ENCODE peak calls at places on chromosome 19, in seven cellular contexts. S is K562, L is HepG2, N is GM12878, W is HCT116, V is H1, G is SK-N-SH. I is an unnamed sample.

GRCh38 chr19:15467734-15468214 is 3.4 kb upstream of the RASAL3 start:
- DNase-seq in S (no peak), L (no peak), N (no peak), W (no peak), V (no peak), G (no peak), I (no peak)

GRCh38 chr19:33064117-33064777 is 441 bp downstream of the RHPN2 start:
- DNase-seq in S (peak), L (no peak), N (no peak), W (no peak), V (peak), G (peak), I (no peak)

GRCh38 chr19:16301999-16302694 is 22.5 kb upstream of the KLF2 start:
- DNase-seq in S (no peak), L (no peak), N (no peak), W (peak), V (no peak), G (no peak), I (no peak)

GRCh38 chr19:40588110-40588854 is 11.6 kb downstream of the SHKBP1 start:
- DNase-seq in S (no peak), L (no peak), N (no peak), W (peak), V (no peak), G (no peak), I (no peak)

GRCh38 chr19:5309438-5310204 is 31.0 kb downstream of the PTPRS start:
- DNase-seq in S (peak), L (no peak), N (no peak), W (no peak), V (peak), G (peak), I (no peak)

GRCh38 chr19:34393629-34394028 is 10.6 kb upstream of the PDCD2L start:
- DNase-seq in S (no peak), L (no peak), N (no peak), W (no peak), V (no peak), G (no peak), I (no peak)

GRCh38 chr19:28882818-28883217 is 330.1 kb downstream of the UQCRFS1 start:
- DNase-seq in S (no peak), L (no peak), N (no peak), W (no peak), V (no peak), G (no peak), I (no peak)

GRCh38 chr19:55069137-55069858 is 6.3 kb upstream of the RDH13 start:
- DNase-seq in S (peak), L (no peak), N (no peak), W (no peak), V (peak), G (peak), I (no peak)

GRCh38 chr19:18322318-18322758 is 538 bp downstream of the LSM4 start:
- DNase-seq in S (peak), L (peak), N (no peak), W (no peak), V (no peak), G (peak), I (no peak)

DNA sequence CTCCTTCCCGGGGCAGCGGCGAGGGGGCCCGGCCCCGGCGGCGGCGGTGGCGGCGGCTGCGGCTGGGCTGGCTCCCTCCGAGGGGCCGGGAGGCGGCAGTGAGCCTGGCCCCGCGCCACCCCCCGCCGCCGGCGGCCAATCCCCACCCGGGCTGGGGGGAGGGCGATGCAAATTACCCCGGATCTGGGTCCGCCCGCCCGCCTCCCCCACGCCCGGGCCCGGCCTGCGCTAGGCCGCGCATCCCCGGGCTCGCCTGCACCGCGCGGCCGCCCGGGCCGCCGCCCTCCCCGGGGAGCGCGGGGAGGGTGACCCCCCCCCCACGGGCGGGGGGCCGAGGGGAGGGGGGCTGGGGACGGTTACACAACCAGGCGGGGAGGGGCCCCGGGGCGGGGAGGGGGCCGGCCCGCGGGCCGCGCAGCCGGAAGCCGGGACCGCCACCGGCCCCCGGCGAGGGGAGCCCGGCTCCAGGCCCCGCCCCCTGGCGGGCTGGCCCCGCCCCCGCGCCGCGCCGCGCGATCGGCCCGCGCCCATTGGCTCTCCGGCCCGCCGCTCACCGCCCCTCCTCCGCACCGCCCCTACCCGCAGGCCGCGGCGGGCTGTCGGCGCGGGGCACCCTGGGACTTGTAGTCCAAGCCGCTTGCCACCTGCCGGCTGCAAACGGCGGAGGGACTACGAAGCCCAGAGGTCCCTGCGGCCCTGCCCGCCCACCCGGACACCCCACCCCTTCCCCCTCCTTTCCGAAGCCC is 1.1 kb downstream of the ZBTB7A start:
- DNase-seq in S (peak), L (peak), N (peak), W (peak), V (peak), G (peak), I (peak)
- TF ChIP-seq POLR2AphosphoS5 in S (peak), L (no peak), N (no peak), W (peak), V (no peak), G (no peak), I (no peak)

GRCh38 chr19:6359517-6359916 is 1.8 kb upstream of the CLPP start:
- DNase-seq in S (no peak), L (no peak), N (no peak), W (no peak), V (no peak), G (no peak), I (no peak)

GRCh38 chr19:6359942-6360341 is 1.4 kb upstream of the CLPP start:
- DNase-seq in S (no peak), L (no peak), N (no peak), W (no peak), V (no peak), G (no peak), I (no peak)

GRCh38 chr19:6354098-6354674 is 7.1 kb upstream of the CLPP start:
- DNase-seq in S (no peak), L (no peak), N (no peak), W (no peak), V (no peak), G (no peak), I (no peak)

GRCh38 chr19:6357174-6357573 is 4.2 kb upstream of the CLPP start:
- DNase-seq in S (no peak), L (no peak), N (no peak), W (no peak), V (no peak), G (no peak), I (no peak)

DNA sequence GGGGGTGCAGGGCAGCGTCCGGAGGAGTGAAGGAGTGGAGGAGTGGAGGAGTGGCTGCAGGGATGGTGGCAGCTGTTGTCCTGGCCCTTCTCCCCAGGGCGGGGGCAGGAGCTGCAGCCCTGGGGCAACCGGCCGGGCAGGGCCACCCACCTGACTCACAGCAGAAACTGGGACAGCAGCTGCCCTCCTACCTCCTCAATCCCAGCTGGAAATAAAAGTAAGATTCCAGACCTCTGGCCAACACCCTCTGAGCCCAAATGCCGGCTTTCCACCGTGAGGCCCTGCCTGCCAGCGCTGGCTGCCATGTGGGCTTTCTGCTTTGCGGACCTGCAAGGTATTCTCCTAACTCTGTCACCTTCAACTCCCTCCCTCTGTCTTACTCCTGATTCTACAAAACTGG is 3.3 kb upstream of the CLPP start:
- DNase-seq in S (no peak), L (no peak), N (no peak), W (no peak), V (no peak), G (no peak), I (no peak)
- TF ChIP-seq SIN3A in S (no peak), L (no peak), N (no peak), W (no peak), V (no peak), G (no peak), I (no peak)

GRCh38 chr19:3982701-3983541 is 2.3 kb downstream of the EEF2 start:
- DNase-seq in S (peak), L (peak), N (no peak), W (no peak), V (peak), G (peak), I (no peak)
- TF ChIP-seq POLR2AphosphoS5 in S (peak), L (no peak), N (no peak), W (peak), V (peak), G (no peak), I (no peak)

GRCh38 chr19:47035127-47035494 is 13.3 kb downstream of the TMEM160 start:
- DNase-seq in S (peak), L (no peak), N (no peak), W (no peak), V (no peak), G (peak), I (no peak)
- TF ChIP-seq SIN3A in S (no peak), L (no peak), N (no peak), W (no peak), V (no peak), G (no peak), I (no peak)

GRCh38 chr19:47111081-47111589 is 2.4 kb downstream of the ZC3H4 start:
- DNase-seq in S (peak), L (no peak), N (no peak), W (no peak), V (no peak), G (peak), I (no peak)
- TF ChIP-seq POLR2AphosphoS5 in S (peak), L (peak), N (peak), W (no peak), V (no peak), G (no peak), I (no peak)

GRCh38 chr19:7705387-7706187 is 3.7 kb upstream of the FCER2 start:
- DNase-seq in S (no peak), L (no peak), N (peak), W (no peak), V (no peak), G (no peak), I (no peak)
- TF ChIP-seq SIN3A in S (no peak), L (no peak), N (no peak), W (no peak), V (no peak), G (no peak), I (no peak)

GRCh38 chr19:11242864-11243797 is 3.7 kb downstream of the ANGPTL8 start:
- DNase-seq in S (peak), L (peak), N (peak), W (peak), V (peak), G (peak), I (no peak)
- TF ChIP-seq POLR2AphosphoS5 in S (no peak), L (peak), N (no peak), W (no peak), V (no peak), G (no peak), I (no peak)

GRCh38 chr19:1173845-1174809 is at the start of gene SBNO2:
- DNase-seq in S (peak), L (peak), N (no peak), W (peak), V (peak), G (peak), I (no peak)

GRCh38 chr19:1175020-1175419 is 952 bp upstream of the SBNO2 start:
- DNase-seq in S (no peak), L (no peak), N (no peak), W (no peak), V (no peak), G (no peak), I (no peak)

GRCh38 chr19:1172353-1173159 is 1.5 kb downstream of the SBNO2 start:
- DNase-seq in S (no peak), L (no peak), N (no peak), W (no peak), V (no peak), G (peak), I (no peak)

GRCh38 chr19:1171755-1172352 is 2.2 kb downstream of the SBNO2 start:
- DNase-seq in S (no peak), L (no peak), N (no peak), W (no peak), V (no peak), G (no peak), I (no peak)

DNA sequence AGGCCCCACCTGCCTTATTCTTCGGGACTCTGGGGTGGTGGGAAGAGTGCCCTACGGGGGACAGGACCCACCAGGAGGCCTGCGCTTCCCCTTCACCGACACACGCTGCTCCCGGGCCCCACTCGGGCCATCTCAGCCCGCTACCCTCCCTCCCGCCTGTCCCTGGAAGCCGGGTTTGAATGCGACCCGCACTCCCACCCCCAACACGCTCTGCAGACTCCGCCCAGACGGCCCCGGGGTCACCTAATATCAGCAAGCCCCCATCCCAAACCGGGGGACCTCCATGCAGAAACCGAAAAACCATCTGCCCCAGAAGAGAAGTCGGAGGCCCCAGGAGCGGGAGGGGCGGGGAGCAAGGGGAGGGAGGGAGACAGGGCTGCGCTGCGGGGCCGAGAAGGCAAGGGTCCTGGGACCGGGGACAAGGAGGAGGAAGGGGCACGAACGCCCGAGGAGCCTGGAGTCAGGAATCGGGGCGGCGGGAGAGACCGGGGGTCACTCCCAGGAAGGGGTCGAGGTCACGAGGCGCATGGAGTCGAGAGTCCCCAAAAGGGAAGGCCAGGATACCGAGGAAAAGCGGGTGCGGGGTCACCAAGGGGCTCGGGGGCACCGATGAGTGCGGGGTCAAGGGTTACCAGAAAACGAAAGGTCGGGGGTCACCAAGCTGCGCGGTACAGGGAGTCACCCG is 766 bp downstream of the SBNO2 start:
- DNase-seq in S (peak), L (no peak), N (no peak), W (no peak), V (no peak), G (peak), I (no peak)
- TF ChIP-seq SIN3A in S (no peak), L (no peak), N (no peak), W (no peak), V (no peak), G (no peak), I (no peak)

I was measured in Panc1.